ENCODE peak calls at places on chromosomes 2 and 18, in five cellular contexts. A, Y, X, F and V are unnamed samples.

GRCh38 chr18:29531746-29532145 is 1354.8 kb upstream of the CDH2 start:
- DNase-seq in X (no peak), Y (no peak), F (no peak), A (no peak), V (no peak)

GRCh38 chr2:164778723-164779122 is 62.9 kb downstream of the COBLL1 start:
- DNase-seq in X (no peak), F (no peak), Y (no peak), A (no peak), V (no peak)

GRCh38 chr18:21584391-21584790 is 16.1 kb downstream of the ESCO1 start:
- DNase-seq in F (no peak), X (no peak), Y (no peak), A (no peak), V (no peak)

GRCh38 chr2:46336560-46336959 is 39.4 kb downstream of the EPAS1 start:
- DNase-seq in A (no peak), X (no peak), Y (no peak), F (peak; percentile 88), V (no peak)

GRCh38 chr18:68992719-68993482 is 195.0 kb downstream of the CCDC102B start:
- DNase-seq in F (no peak), Y (no peak), X (no peak), A (peak; percentile 26), V (peak; percentile 32)

GRCh38 chr2:1550658-1551316 is 137.5 kb downstream of the TPO start:
- DNase-seq in Y (peak; percentile 22), F (peak; percentile 22), A (peak; percentile 83), X (peak; percentile 42), V (peak; percentile 61)

GRCh38 chr18:79982736-79983135 is 5.6 kb downstream of the TXNL4A start:
- DNase-seq in A (no peak), Y (no peak), X (no peak), F (peak; percentile 55), V (no peak)

GRCh38 chr2:128626758-128627515 is 308.3 kb upstream of the HS6ST1 start:
- DNase-seq in X (no peak), A (peak; percentile 29), Y (no peak), F (no peak), V (peak; percentile 54)

GRCh38 chr2:64525323-64525625 is 1.1 kb downstream of the AFTPH start:
- DNase-seq in F (peak; percentile 16), A (no peak), X (no peak), Y (peak; percentile 19), V (no peak)

GRCh38 chr18:36025025-36025424 is 42.3 kb downstream of the RPRD1A start:
- DNase-seq in A (no peak), X (no peak), F (peak; percentile 60), Y (no peak), V (no peak)

GRCh38 chr2:182038579-182038978 is 52.9 kb downstream of the PPP1R1C start:
- DNase-seq in X (no peak), F (peak; percentile 80), Y (no peak), A (no peak), V (no peak)

GRCh38 chr2:185174353-185174752 is 564.3 kb upstream of the FSIP2 start:
- DNase-seq in X (no peak), F (no peak), Y (no peak), A (no peak), V (no peak)

GRCh38 chr2:225458431-225459117 is 59.1 kb downstream of the NYAP2 start:
- DNase-seq in Y (no peak), F (no peak), A (no peak), X (no peak), V (no peak)

GRCh38 chr2:8234757-8235374 is 447.0 kb upstream of the ID2 start:
- DNase-seq in X (no peak), A (no peak), F (no peak), Y (no peak), V (no peak)

GRCh38 chr2:9473308-9473984 is 905 bp upstream of the IAH1 start:
- DNase-seq in Y (peak; percentile 19), A (no peak), F (no peak), X (no peak), V (no peak)

GRCh38 chr2:71000780-71001591 is 6.3 kb upstream of the TEX261 start:
- DNase-seq in F (peak; percentile 60), Y (peak; percentile 59), X (peak; percentile 63), A (peak; percentile 89), V (peak; percentile 91)

GRCh38 chr2:110679337-110679707 is 1.5 kb upstream of the BUB1 start:
- DNase-seq in Y (no peak), A (no peak), X (peak; percentile 24), F (no peak), V (no peak)

GRCh38 chr2:24919977-24920812 is at the start of gene ADCY3:
- DNase-seq in F (peak; percentile 29), A (peak; percentile 86), X (peak; percentile 69), Y (peak; percentile 45), V (peak; percentile 70)

GRCh38 chr2:236177604-236177966 is 9.4 kb upstream of the GBX2 start:
- DNase-seq in Y (no peak), A (peak; percentile 73), F (peak; percentile 16), X (peak; percentile 16), V (no peak)

GRCh38 chr2:65228249-65228750 is 669 bp downstream of the ACTR2 start:
- DNase-seq in A (no peak), X (no peak), Y (no peak), F (peak; percentile 39), V (no peak)

GRCh38 chr2:15731889-15732271 is 140.2 kb downstream of the DDX1 start:
- DNase-seq in Y (no peak), A (no peak), X (no peak), F (no peak), V (no peak)

GRCh38 chr2:33859791-33860461 is 260.8 kb upstream of the FAM98A start:
- DNase-seq in Y (no peak), A (no peak), X (peak; percentile 27), F (no peak), V (no peak)

GRCh38 chr2:63124209-63124608 is 73.6 kb downstream of the OTX1 start:
- DNase-seq in A (no peak), F (no peak), X (no peak), Y (no peak), V (no peak)

GRCh38 chr18:66553824-66554223 is 50.1 kb downstream of the CDH19 start:
- DNase-seq in A (no peak), X (no peak), F (no peak), Y (no peak), V (no peak)

GRCh38 chr2:16016282-16016681 is 75.9 kb downstream of the MYCN start:
- DNase-seq in A (no peak), F (no peak), Y (no peak), X (no peak), V (no peak)

GRCh38 chr2:84959045-84959493 is 11.9 kb upstream of the KCMF1 start:
- DNase-seq in Y (no peak), F (peak; percentile 90), X (no peak), A (no peak), V (no peak)

GRCh38 chr2:168091986-168092385 is 155.4 kb downstream of the STK39 start:
- DNase-seq in Y (no peak), A (no peak), F (no peak), X (no peak), V (no peak)

GRCh38 chr18:25674183-25674582 is 322.2 kb upstream of the ZNF521 start:
- DNase-seq in F (no peak), A (no peak), X (no peak), Y (no peak), V (no peak)

GRCh38 chr2:167380094-167380493 is 491.8 kb downstream of the XIRP2 start:
- DNase-seq in F (no peak), Y (no peak), A (no peak), X (no peak), V (peak; percentile 37)

GRCh38 chr2:119759451-119760236 is at the start of gene PTPN4:
- DNase-seq in F (peak; percentile 98), A (peak; percentile 99), X (peak; percentile 96), Y (peak; percentile 93), V (peak; percentile 98)

GRCh38 chr2:220858101-220858500 is 714.0 kb downstream of the EPHA4 start:
- DNase-seq in X (no peak), A (no peak), F (no peak), Y (no peak), V (no peak)

GRCh38 chr2:128187032-128187654 is 96.1 kb downstream of the UGGT1 start:
- DNase-seq in F (peak; percentile 83), X (no peak), Y (no peak), A (no peak), V (no peak)

GRCh38 chr18:40877096-40877495 is 1077.9 kb upstream of the PIK3C3 start:
- DNase-seq in A (no peak), F (peak; percentile 97), X (no peak), Y (no peak), V (no peak)

GRCh38 chr2:232365621-232366321 is 12.8 kb upstream of the ALPP start:
- DNase-seq in X (no peak), F (peak; percentile 21), Y (no peak), A (no peak), V (peak; percentile 70)

GRCh38 chr2:109195193-109196045 is 66.4 kb downstream of the SH3RF3 start:
- DNase-seq in Y (no peak), F (no peak), X (no peak), A (no peak), V (no peak)

GRCh38 chr2:58030789-58031188 is 15.8 kb upstream of the VRK2 start:
- DNase-seq in Y (no peak), F (peak; percentile 57), X (no peak), A (no peak), V (no peak)